ENCODE peak calls at places on chromosomes 3 and 15, in six cellular contexts. Q is upper lobe of right lung, W is breast epithelium, S is suprapubic skin, P is RWPE1, F is kidney. H is an unnamed sample.

GRCh38 chr15:97140216-97140615 is 809.7 kb downstream of the NR2F2 start:
- DNase-seq in Q (no peak), W (no peak), S (no peak), P (no peak), F (no peak), H (no peak)

GRCh38 chr3:53028641-53029040 is 17.2 kb downstream of the SFMBT1 start:
- DNase-seq in Q (no peak), W (no peak), S (no peak), P (no peak), F (no peak), H (no peak)

GRCh38 chr3:134839990-134840389 is 44.9 kb downstream of the EPHB1 start:
- DNase-seq in Q (no peak), W (no peak), S (no peak), P (no peak), F (no peak), H (no peak)

GRCh38 chr3:71874618-71875017 is 89.7 kb upstream of the PROK2 start:
- DNase-seq in Q (no peak), W (no peak), S (no peak), P (no peak), F (no peak), H (no peak)

GRCh38 chr3:161913786-161914389 is 417.3 kb downstream of the OTOL1 start:
- DNase-seq in Q (no peak), W (no peak), S (no peak), P (peak; percentile 2), F (no peak), H (no peak)

GRCh38 chr3:34077796-34078195 is 279.4 kb downstream of the PDCD6IP start:
- DNase-seq in Q (no peak), W (no peak), S (no peak), P (no peak), F (no peak), H (no peak)

GRCh38 chr3:149486726-149487125 is 12.2 kb downstream of the TM4SF4 start:
- DNase-seq in Q (no peak), W (no peak), S (no peak), P (no peak), F (no peak), H (no peak)

GRCh38 chr3:183513046-183513706 is 42.3 kb downstream of the KLHL6 start:
- DNase-seq in Q (no peak), W (no peak), S (no peak), P (no peak), F (no peak), H (no peak)

GRCh38 chr3:42688487-42689420 is 3.4 kb downstream of the KLHL40 start:
- DNase-seq in Q (peak; percentile 35), W (no peak), S (peak; percentile 47), P (no peak), F (peak; percentile 43), H (no peak)

GRCh38 chr15:69244798-69245197 is 53.9 kb upstream of the PAQR5 start:
- DNase-seq in Q (no peak), W (no peak), S (no peak), P (no peak), F (no peak), H (no peak)

GRCh38 chr3:100080573-100080972 is 33.7 kb downstream of the FILIP1L start:
- DNase-seq in Q (no peak), W (no peak), S (no peak), P (no peak), F (no peak), H (no peak)

GRCh38 chr3:79297242-79297641 is 470.6 kb downstream of the ROBO1 start:
- DNase-seq in Q (no peak), W (no peak), S (no peak), P (peak; percentile 14), F (no peak), H (no peak)

GRCh38 chr15:101170568-101171350 is 81.1 kb downstream of the CHSY1 start:
- DNase-seq in Q (no peak), W (no peak), S (peak; percentile 68), P (peak; percentile 81), F (no peak), H (peak; percentile 83)

GRCh38 chr3:131361464-131362421 is 19.8 kb upstream of the NUDT16 start:
- DNase-seq in Q (peak; percentile 99), W (peak; percentile 79), S (peak; percentile 78), P (peak; percentile 78), F (peak; percentile 96), H (no peak)

GRCh38 chr3:133410191-133410892 is 10.5 kb downstream of the BFSP2 start:
- DNase-seq in Q (no peak), W (no peak), S (no peak), P (no peak), F (no peak), H (no peak)

GRCh38 chr3:19885468-19885867 is 48.5 kb downstream of the EFHB start:
- DNase-seq in Q (no peak), W (no peak), S (no peak), P (peak; percentile 20), F (no peak), H (no peak)

GRCh38 chr15:51369451-51369761 is 28.0 kb downstream of the GLDN start:
- DNase-seq in Q (no peak), W (no peak), S (no peak), P (no peak), F (no peak), H (no peak)

GRCh38 chr3:101689291-101689690 is 2.8 kb upstream of the RPL24 start:
- DNase-seq in Q (no peak), W (no peak), S (no peak), P (no peak), F (no peak), H (no peak)

GRCh38 chr15:82986442-82986780 is 401 bp downstream of the RAMAC start:
- DNase-seq in Q (no peak), W (no peak), S (no peak), P (no peak), F (no peak), H (no peak)

GRCh38 chr3:127658234-127658633 is 14.5 kb upstream of the ABTB1 start:
- DNase-seq in Q (no peak), W (no peak), S (no peak), P (no peak), F (no peak), H (no peak)

GRCh38 chr15:88018865-88019626 is 237.5 kb downstream of the NTRK3 start:
- DNase-seq in Q (no peak), W (peak; percentile 31), S (no peak), P (no peak), F (no peak), H (no peak)

GRCh38 chr3:28308196-28308595 is 40.3 kb upstream of the ZCWPW2 start:
- DNase-seq in Q (no peak), W (no peak), S (no peak), P (no peak), F (no peak), H (no peak)

GRCh38 chr3:172217877-172218276 is 178.5 kb downstream of the FNDC3B start:
- DNase-seq in Q (no peak), W (no peak), S (no peak), P (peak; percentile 5), F (no peak), H (no peak)

GRCh38 chr3:51983578-51984268 is 388 bp downstream of the ACY1 start:
- DNase-seq in Q (no peak), W (no peak), S (no peak), P (no peak), F (no peak), H (no peak)

GRCh38 chr3:51985063-51985462 is 1.7 kb downstream of the ACY1 start:
- DNase-seq in Q (no peak), W (no peak), S (no peak), P (no peak), F (no peak), H (no peak)

GRCh38 chr3:51982352-51982837 is 940 bp upstream of the ACY1 start:
- DNase-seq in Q (peak; percentile 76), W (no peak), S (no peak), P (peak; percentile 57), F (no peak), H (no peak)

GRCh38 chr3:51982838-51983577 is at the start of gene ACY1:
- DNase-seq in Q (peak; percentile 96), W (peak; percentile 80), S (peak; percentile 91), P (peak; percentile 90), F (peak; percentile 97), H (peak; percentile 93)

GRCh38 chr3:51984269-51984647 is 923 bp downstream of the ACY1 start:
- DNase-seq in Q (no peak), W (no peak), S (no peak), P (no peak), F (no peak), H (no peak)
- H3K27ac ChIP-seq in Q (peak overlapping the region; percentile 93), W (peak overlapping the region; percentile 95), S (peak overlapping the region; percentile 91), P (peak overlapping the region; percentile 98), F (peak overlapping the region; percentile 89), H (peak overlapping the region; percentile 87)

GRCh38 chr3:104646196-104646595 is 720.5 kb upstream of the ALCAM start:
- DNase-seq in Q (no peak), W (no peak), S (no peak), P (no peak), F (no peak), H (no peak)
- TF ChIP-seq CTCF in Q (no peak), W (no peak), S (no peak), P (no peak), F (no peak), H (no peak)

GRCh38 chr3:129582799-129583198 is 23.7 kb downstream of the PLXND1 start:
- DNase-seq in Q (no peak), W (no peak), S (no peak), P (no peak), F (no peak), H (no peak)
- H3K27ac ChIP-seq in Q (no peak overlapping the region), W (no peak overlapping the region), S (no peak overlapping the region), P (no peak overlapping the region), F (no peak overlapping the region), H (peak overlapping the region; percentile 34)

DNA sequence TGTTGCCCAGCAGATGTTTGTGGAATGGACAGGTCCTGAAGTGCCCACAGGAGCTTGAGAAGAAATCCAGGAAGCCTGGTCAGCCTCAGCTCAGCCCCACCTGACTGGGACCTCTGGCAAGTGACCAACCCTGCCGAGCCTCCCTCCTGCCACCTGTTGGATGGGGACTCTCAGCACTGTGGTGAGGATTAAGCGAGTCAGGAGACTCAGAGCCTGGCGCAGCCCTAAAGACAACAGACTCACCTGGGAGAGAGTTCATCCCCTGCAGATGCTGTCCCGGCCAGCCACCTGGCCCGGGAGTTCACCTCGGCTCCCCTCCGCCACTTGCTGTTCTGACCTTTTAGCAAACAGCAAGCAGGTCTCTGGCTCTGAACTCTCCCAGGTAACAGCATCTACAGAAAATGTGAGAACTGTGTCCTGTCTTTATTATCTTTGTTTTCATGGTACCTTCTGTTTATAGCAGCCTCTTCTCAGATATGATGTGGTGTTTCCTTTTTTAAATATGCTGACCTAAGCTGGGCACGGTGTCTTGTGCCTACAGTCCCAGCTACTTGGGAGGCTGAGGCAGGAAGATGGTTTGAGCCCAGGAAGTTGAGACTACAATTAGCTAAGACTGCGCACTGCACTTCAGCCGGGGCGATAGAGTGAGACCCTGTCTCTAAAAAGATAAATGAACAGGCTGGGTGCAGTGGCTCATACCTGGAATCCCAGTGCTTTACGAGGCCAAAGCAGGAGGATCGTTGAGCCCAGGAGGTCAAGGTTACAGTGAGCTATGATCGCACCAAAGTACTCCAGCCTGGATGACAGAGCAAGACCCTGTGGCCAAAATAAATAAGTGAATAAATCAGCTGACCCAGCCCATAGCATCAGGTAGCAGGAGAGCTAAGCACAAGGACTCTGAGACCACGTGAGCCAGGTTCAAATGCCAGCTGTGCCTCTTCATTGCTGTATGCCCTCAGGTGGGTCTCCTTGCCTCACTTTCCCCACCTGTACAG is 32.4 kb upstream of the SLC6A6 start:
- DNase-seq in Q (peak; percentile 77), W (no peak), S (no peak), P (no peak), F (no peak), H (no peak)
- TF ChIP-seq CTCF in Q (peak; percentile 22), W (no peak), S (no peak), P (no peak), F (no peak), H (no peak)

H was measured in coronary artery.